ENCODE peak calls at places on chromosomes 1 and 21, in nine cellular contexts. One of them, this sample, is unnamed.

GRCh38 chr1:55970711-55971110 is 608.7 kb downstream of the PLPP3 start:
- DNase-seq in hepatocyte: no peak
- DNase-seq in aorta: no peak
- DNase-seq in colonic mucosa: no peak
- DNase-seq in OCI-LY7: no peak
- DNase-seq in body of pancreas: no peak
- DNase-seq in esophagus squamous epithelium: no peak
- DNase-seq in CD8-positive, alpha-beta memory T cell: no peak
- DNase-seq in cardiac muscle cell: no peak
- DNase-seq in this sample: no peak

GRCh38 chr1:113905435-113905861 is 322 bp downstream of the DCLRE1B start:
- DNase-seq in hepatocyte: peak; percentile 34
- DNase-seq in aorta: peak; percentile 81
- DNase-seq in colonic mucosa: no peak
- DNase-seq in OCI-LY7: peak; percentile 63
- DNase-seq in body of pancreas: peak; percentile 14
- DNase-seq in esophagus squamous epithelium: no peak
- DNase-seq in CD8-positive, alpha-beta memory T cell: no peak
- DNase-seq in cardiac muscle cell: peak; percentile 28
- DNase-seq in this sample: no peak

GRCh38 chr1:38789498-38790169 is 69.9 kb downstream of the RRAGC start:
- DNase-seq in hepatocyte: no peak
- DNase-seq in aorta: no peak
- DNase-seq in colonic mucosa: no peak
- DNase-seq in OCI-LY7: no peak
- DNase-seq in body of pancreas: no peak
- DNase-seq in esophagus squamous epithelium: no peak
- DNase-seq in CD8-positive, alpha-beta memory T cell: no peak
- DNase-seq in cardiac muscle cell: peak; percentile 28
- DNase-seq in this sample: no peak

GRCh38 chr1:187276677-187277076 is 447.9 kb downstream of the PLA2G4A start:
- DNase-seq in hepatocyte: no peak
- DNase-seq in aorta: no peak
- DNase-seq in colonic mucosa: no peak
- DNase-seq in OCI-LY7: no peak
- DNase-seq in body of pancreas: no peak
- DNase-seq in esophagus squamous epithelium: no peak
- DNase-seq in CD8-positive, alpha-beta memory T cell: no peak
- DNase-seq in cardiac muscle cell: no peak
- DNase-seq in this sample: no peak

GRCh38 chr1:178166625-178167024 is 72.7 kb downstream of the RASAL2 start:
- DNase-seq in hepatocyte: no peak
- DNase-seq in aorta: no peak
- DNase-seq in colonic mucosa: no peak
- DNase-seq in OCI-LY7: no peak
- DNase-seq in body of pancreas: no peak
- DNase-seq in esophagus squamous epithelium: no peak
- DNase-seq in CD8-positive, alpha-beta memory T cell: no peak
- DNase-seq in cardiac muscle cell: no peak
- DNase-seq in this sample: no peak

GRCh38 chr1:161088587-161089110 is 709 bp downstream of the NECTIN4 start:
- DNase-seq in hepatocyte: no peak
- DNase-seq in aorta: no peak
- DNase-seq in colonic mucosa: no peak
- DNase-seq in OCI-LY7: no peak
- DNase-seq in body of pancreas: peak; percentile 46
- DNase-seq in esophagus squamous epithelium: no peak
- DNase-seq in CD8-positive, alpha-beta memory T cell: no peak
- DNase-seq in cardiac muscle cell: no peak
- DNase-seq in this sample: no peak

GRCh38 chr1:37862330-37862729 is 2.9 kb upstream of the MTF1 start:
- DNase-seq in hepatocyte: peak; percentile 25
- DNase-seq in aorta: no peak
- DNase-seq in colonic mucosa: no peak
- DNase-seq in OCI-LY7: no peak
- DNase-seq in body of pancreas: no peak
- DNase-seq in esophagus squamous epithelium: no peak
- DNase-seq in CD8-positive, alpha-beta memory T cell: no peak
- DNase-seq in cardiac muscle cell: no peak
- DNase-seq in this sample: no peak

GRCh38 chr1:111934346-111934745 is 55.1 kb downstream of the KCND3 start:
- DNase-seq in hepatocyte: no peak
- DNase-seq in aorta: no peak
- DNase-seq in colonic mucosa: no peak
- DNase-seq in OCI-LY7: no peak
- DNase-seq in body of pancreas: no peak
- DNase-seq in esophagus squamous epithelium: no peak
- DNase-seq in CD8-positive, alpha-beta memory T cell: no peak
- DNase-seq in cardiac muscle cell: no peak
- DNase-seq in this sample: no peak

GRCh38 chr1:226995966-226996332 is 55.9 kb downstream of the COQ8A start:
- DNase-seq in hepatocyte: no peak
- DNase-seq in aorta: no peak
- DNase-seq in colonic mucosa: no peak
- DNase-seq in OCI-LY7: no peak
- DNase-seq in body of pancreas: no peak
- DNase-seq in esophagus squamous epithelium: no peak
- DNase-seq in CD8-positive, alpha-beta memory T cell: no peak
- DNase-seq in cardiac muscle cell: peak; percentile 41
- DNase-seq in this sample: no peak

GRCh38 chr21:31221051-31221450 is 123.0 kb downstream of the TIAM1 start:
- DNase-seq in hepatocyte: no peak
- DNase-seq in aorta: no peak
- DNase-seq in colonic mucosa: no peak
- DNase-seq in OCI-LY7: no peak
- DNase-seq in body of pancreas: no peak
- DNase-seq in esophagus squamous epithelium: no peak
- DNase-seq in CD8-positive, alpha-beta memory T cell: no peak
- DNase-seq in cardiac muscle cell: no peak
- DNase-seq in this sample: no peak

GRCh38 chr1:152111515-152111968 is 3.7 kb downstream of the TCHH start:
- DNase-seq in hepatocyte: peak; percentile 10
- DNase-seq in aorta: no peak
- DNase-seq in colonic mucosa: peak; percentile 32
- DNase-seq in OCI-LY7: no peak
- DNase-seq in body of pancreas: no peak
- DNase-seq in esophagus squamous epithelium: no peak
- DNase-seq in CD8-positive, alpha-beta memory T cell: no peak
- DNase-seq in cardiac muscle cell: no peak
- DNase-seq in this sample: no peak

GRCh38 chr1:95061445-95062006 is 11.2 kb downstream of the ALG14 start:
- DNase-seq in hepatocyte: no peak
- DNase-seq in aorta: no peak
- DNase-seq in colonic mucosa: no peak
- DNase-seq in OCI-LY7: no peak
- DNase-seq in body of pancreas: peak; percentile 76
- DNase-seq in esophagus squamous epithelium: no peak
- DNase-seq in CD8-positive, alpha-beta memory T cell: no peak
- DNase-seq in cardiac muscle cell: peak; percentile 61
- DNase-seq in this sample: no peak

GRCh38 chr1:95058974-95059373 is 13.8 kb downstream of the ALG14 start:
- DNase-seq in hepatocyte: no peak
- DNase-seq in aorta: no peak
- DNase-seq in colonic mucosa: no peak
- DNase-seq in OCI-LY7: no peak
- DNase-seq in body of pancreas: no peak
- DNase-seq in esophagus squamous epithelium: no peak
- DNase-seq in CD8-positive, alpha-beta memory T cell: no peak
- DNase-seq in cardiac muscle cell: no peak
- DNase-seq in this sample: no peak

GRCh38 chr1:95057361-95057760 is 15.4 kb downstream of the ALG14 start:
- DNase-seq in hepatocyte: no peak
- DNase-seq in aorta: no peak
- DNase-seq in colonic mucosa: no peak
- DNase-seq in OCI-LY7: no peak
- DNase-seq in body of pancreas: no peak
- DNase-seq in esophagus squamous epithelium: no peak
- DNase-seq in CD8-positive, alpha-beta memory T cell: no peak
- DNase-seq in cardiac muscle cell: no peak
- DNase-seq in this sample: no peak
- H3K27ac ChIP-seq in hepatocyte: no peak overlapping the region
- H3K27ac ChIP-seq in aorta: no peak overlapping the region
- H3K27ac ChIP-seq in colonic mucosa: no peak overlapping the region
- H3K27ac ChIP-seq in OCI-LY7: no peak overlapping the region
- H3K27ac ChIP-seq in body of pancreas: no peak overlapping the region
- H3K27ac ChIP-seq in esophagus squamous epithelium: no peak overlapping the region
- H3K27ac ChIP-seq in CD8-positive, alpha-beta memory T cell: no peak overlapping the region
- H3K27ac ChIP-seq in cardiac muscle cell: no peak overlapping the region
- H3K27ac ChIP-seq in this sample: no peak overlapping the region

GRCh38 chr1:40462956-40463590 is 12.8 kb downstream of the ZFP69B start:
- DNase-seq in hepatocyte: no peak
- DNase-seq in aorta: no peak
- DNase-seq in colonic mucosa: no peak
- DNase-seq in OCI-LY7: peak; percentile 13
- DNase-seq in body of pancreas: no peak
- DNase-seq in esophagus squamous epithelium: no peak
- DNase-seq in CD8-positive, alpha-beta memory T cell: no peak
- DNase-seq in cardiac muscle cell: no peak
- DNase-seq in this sample: no peak
- H3K9me3 ChIP-seq in hepatocyte: peaks cover 75% of the 10 kb centered on the region
- H3K9me3 ChIP-seq in aorta: peaks cover 14% of the 10 kb centered on the region
- H3K9me3 ChIP-seq in colonic mucosa: peaks cover 7% of the 10 kb centered on the region
- H3K9me3 ChIP-seq in OCI-LY7: peaks cover 75% of the 10 kb centered on the region
- H3K9me3 ChIP-seq in body of pancreas: no peaks in the 10 kb centered on the region
- H3K9me3 ChIP-seq in esophagus squamous epithelium: peaks cover 90% of the 10 kb centered on the region
- H3K9me3 ChIP-seq in CD8-positive, alpha-beta memory T cell: peaks cover 73% of the 10 kb centered on the region
- H3K9me3 ChIP-seq in cardiac muscle cell: peaks cover 10% of the 10 kb centered on the region
- H3K9me3 ChIP-seq in this sample: peaks cover 32% of the 10 kb centered on the region

DNA sequence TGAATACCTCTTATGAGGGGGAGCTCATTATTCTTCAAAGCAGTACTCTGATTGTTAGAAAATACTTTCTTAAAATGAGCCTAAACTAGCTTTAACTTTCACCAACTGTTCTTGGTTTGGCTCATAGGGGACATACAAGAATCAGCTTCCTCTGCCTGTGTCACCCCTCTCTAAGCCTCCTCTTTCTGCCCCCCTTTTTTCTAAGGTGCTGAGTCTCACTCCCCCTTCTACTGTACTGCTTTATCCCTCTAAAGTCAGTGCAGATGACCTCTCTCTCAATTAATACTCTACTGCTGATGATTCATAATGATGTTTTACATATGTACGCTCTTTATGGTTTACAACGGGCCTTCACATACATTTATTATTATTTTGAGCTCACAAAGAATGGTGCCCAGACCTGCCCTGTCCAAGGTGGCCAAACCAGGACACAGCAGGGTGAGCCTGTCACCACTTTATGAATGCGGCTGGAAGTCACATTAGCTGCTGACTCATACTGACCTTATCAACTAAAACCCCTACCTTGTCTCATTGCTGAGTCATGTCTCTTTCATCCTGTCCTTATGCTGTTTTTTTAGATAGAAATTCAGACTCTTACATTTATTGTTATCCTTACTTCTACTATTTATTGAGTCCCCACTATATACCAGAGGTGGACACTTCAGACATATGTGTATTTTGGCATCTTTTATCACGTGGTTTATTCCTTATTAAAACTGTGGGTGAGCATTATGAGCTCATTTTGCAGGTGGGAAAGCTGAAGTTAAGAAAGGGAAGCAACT is 126.9 kb downstream of the RNF220 start:
- DNase-seq in hepatocyte: peak; percentile 39
- DNase-seq in aorta: no peak
- DNase-seq in colonic mucosa: no peak
- DNase-seq in OCI-LY7: no peak
- DNase-seq in body of pancreas: no peak
- DNase-seq in esophagus squamous epithelium: no peak
- DNase-seq in CD8-positive, alpha-beta memory T cell: no peak
- DNase-seq in cardiac muscle cell: peak; percentile 37
- DNase-seq in this sample: no peak
- H3K27ac ChIP-seq in hepatocyte: no peak overlapping the region
- H3K27ac ChIP-seq in aorta: no peak overlapping the region
- H3K27ac ChIP-seq in colonic mucosa: no peak overlapping the region
- H3K27ac ChIP-seq in OCI-LY7: no peak overlapping the region
- H3K27ac ChIP-seq in body of pancreas: no peak overlapping the region
- H3K27ac ChIP-seq in esophagus squamous epithelium: no peak overlapping the region
- H3K27ac ChIP-seq in CD8-positive, alpha-beta memory T cell: no peak overlapping the region
- H3K27ac ChIP-seq in cardiac muscle cell: no peak overlapping the region
- H3K27ac ChIP-seq in this sample: no peak overlapping the region

GRCh38 chr1:40859017-40859416 is 3.1 kb downstream of the CITED4 start:
- DNase-seq in hepatocyte: no peak
- DNase-seq in aorta: no peak
- DNase-seq in colonic mucosa: no peak
- DNase-seq in OCI-LY7: no peak
- DNase-seq in body of pancreas: no peak
- DNase-seq in esophagus squamous epithelium: no peak
- DNase-seq in CD8-positive, alpha-beta memory T cell: no peak
- DNase-seq in cardiac muscle cell: no peak
- DNase-seq in this sample: no peak

GRCh38 chr1:40862008-40862863 is at the start of gene CITED4:
- DNase-seq in hepatocyte: peak; percentile 97
- DNase-seq in aorta: peak; percentile 99
- DNase-seq in colonic mucosa: peak; percentile 95
- DNase-seq in OCI-LY7: peak; percentile 96
- DNase-seq in body of pancreas: peak; percentile 98
- DNase-seq in esophagus squamous epithelium: peak; percentile 57
- DNase-seq in CD8-positive, alpha-beta memory T cell: peak; percentile 93
- DNase-seq in cardiac muscle cell: peak; percentile 98
- DNase-seq in this sample: peak; percentile 96

GRCh38 chr1:40860706-40861226 is 1.4 kb downstream of the CITED4 start:
- DNase-seq in hepatocyte: no peak
- DNase-seq in aorta: no peak
- DNase-seq in colonic mucosa: no peak
- DNase-seq in OCI-LY7: no peak
- DNase-seq in body of pancreas: peak; percentile 33
- DNase-seq in esophagus squamous epithelium: no peak
- DNase-seq in CD8-positive, alpha-beta memory T cell: no peak
- DNase-seq in cardiac muscle cell: peak; percentile 35
- DNase-seq in this sample: no peak

GRCh38 chr1:40857737-40858136 is 4.4 kb downstream of the CITED4 start:
- DNase-seq in hepatocyte: no peak
- DNase-seq in aorta: no peak
- DNase-seq in colonic mucosa: no peak
- DNase-seq in OCI-LY7: no peak
- DNase-seq in body of pancreas: no peak
- DNase-seq in esophagus squamous epithelium: no peak
- DNase-seq in CD8-positive, alpha-beta memory T cell: no peak
- DNase-seq in cardiac muscle cell: no peak
- DNase-seq in this sample: no peak

DNA sequence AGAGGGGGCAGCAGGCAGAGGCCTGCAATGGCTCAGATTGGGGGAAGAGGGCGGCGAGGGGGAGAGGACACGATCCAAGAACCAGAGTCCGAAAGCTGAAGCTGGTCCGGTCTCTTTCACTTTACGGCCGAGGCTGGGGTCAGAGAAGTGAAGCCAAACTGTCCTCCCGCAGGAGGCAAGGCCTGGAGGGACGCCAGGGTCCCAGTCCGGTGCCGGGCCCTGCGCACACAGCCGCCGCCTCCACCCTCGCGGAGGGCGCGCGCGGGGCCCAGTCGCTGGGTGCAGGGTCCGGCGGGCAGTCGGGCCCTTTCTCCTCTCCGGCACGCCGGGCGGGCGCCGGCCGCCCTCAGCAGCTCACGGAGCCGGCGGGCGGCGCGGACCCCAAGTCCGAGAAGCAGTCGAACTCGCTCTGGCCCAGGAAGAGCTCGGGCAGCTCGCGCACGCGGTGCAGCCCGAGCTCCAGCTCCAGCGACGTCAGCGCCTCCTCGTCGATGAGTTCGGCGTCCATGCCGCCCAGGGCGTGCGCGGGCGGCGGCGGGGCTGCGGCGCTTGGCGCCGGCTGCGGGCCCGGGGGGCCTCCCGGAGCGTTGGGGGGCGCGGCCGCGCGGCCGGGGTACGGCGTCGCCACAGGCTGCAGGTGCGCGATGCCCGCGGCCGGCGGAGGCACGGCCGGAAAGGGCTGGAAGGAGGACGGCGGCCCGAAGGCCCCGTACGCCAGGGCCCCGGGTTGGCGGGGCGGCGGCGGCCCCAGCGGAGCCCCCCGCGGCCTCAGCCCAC is 748 bp downstream of the CITED4 start:
- DNase-seq in hepatocyte: peak; percentile 81
- DNase-seq in aorta: peak; percentile 86
- DNase-seq in colonic mucosa: peak; percentile 38
- DNase-seq in OCI-LY7: no peak
- DNase-seq in body of pancreas: peak; percentile 57
- DNase-seq in esophagus squamous epithelium: no peak
- DNase-seq in CD8-positive, alpha-beta memory T cell: peak; percentile 36
- DNase-seq in cardiac muscle cell: peak; percentile 68
- DNase-seq in this sample: no peak
- H3K9me3 ChIP-seq in hepatocyte: no peaks in the 10 kb centered on the region
- H3K9me3 ChIP-seq in aorta: no peaks in the 10 kb centered on the region
- H3K9me3 ChIP-seq in colonic mucosa: no peaks in the 10 kb centered on the region
- H3K9me3 ChIP-seq in OCI-LY7: no peaks in the 10 kb centered on the region
- H3K9me3 ChIP-seq in body of pancreas: no peaks in the 10 kb centered on the region
- H3K9me3 ChIP-seq in esophagus squamous epithelium: no peaks in the 10 kb centered on the region
- H3K9me3 ChIP-seq in CD8-positive, alpha-beta memory T cell: no peaks in the 10 kb centered on the region
- H3K9me3 ChIP-seq in cardiac muscle cell: no peaks in the 10 kb centered on the region
- H3K9me3 ChIP-seq in this sample: no peaks in the 10 kb centered on the region

This sample was measured in lung.